ENCODE peak calls at places on chromosomes 12 and 14, in four cellular contexts. K is neuronal stem cell, G is IMR-90, T is H1. L is an unnamed sample.

GRCh38 chr12:131454418-131455217 is 256.3 kb upstream of the SFSWAP start:
- DNase-seq in K (peak; percentile 48), G (no peak), T (peak; percentile 63), L (no peak)

GRCh38 chr12:121796855-121797751 is 3.6 kb upstream of the RHOF start:
- DNase-seq in K (peak; percentile 71), G (peak; percentile 83), T (peak; percentile 79), L (peak; percentile 92)

GRCh38 chr14:29166507-29166906 is 399.9 kb downstream of the FOXG1 start:
- DNase-seq in K (no peak), G (no peak), T (no peak), L (no peak)

GRCh38 chr12:15688202-15688736 is 100.9 kb downstream of the EPS8 start:
- DNase-seq in K (no peak), G (no peak), T (no peak), L (no peak)

GRCh38 chr12:46153267-46153872 is 115.5 kb downstream of the SLC38A1 start:
- DNase-seq in K (no peak), G (peak; percentile 52), T (no peak), L (peak; percentile 42)

GRCh38 chr12:34298176-34298970 is 276.1 kb downstream of the ALG10 start:
- DNase-seq in K (no peak), G (no peak), T (no peak), L (no peak)

GRCh38 chr12:120361506-120362208 is 7.3 kb downstream of the MSI1 start:
- DNase-seq in K (peak; percentile 99), G (peak; percentile 34), T (peak; percentile 91), L (peak; percentile 82)

GRCh38 chr14:101008631-101009336 is 105.3 kb upstream of the RTL1 start:
- DNase-seq in K (no peak), G (peak; percentile 34), T (no peak), L (no peak)

GRCh38 chr12:103679771-103680170 is 92.7 kb downstream of the STAB2 start:
- DNase-seq in K (no peak), G (no peak), T (no peak), L (no peak)

GRCh38 chr12:65637774-65638173 is 186.5 kb upstream of the HMGA2 start:
- DNase-seq in K (no peak), G (peak; percentile 86), T (no peak), L (peak; percentile 71)

GRCh38 chr12:26524862-26525465 is 308.0 kb downstream of the ITPR2 start:
- DNase-seq in K (no peak), G (peak; percentile 28), T (no peak), L (peak; percentile 13)

GRCh38 chr14:81323094-81323493 is 77.0 kb downstream of the STON2 start:
- DNase-seq in K (no peak), G (no peak), T (no peak), L (no peak)

GRCh38 chr14:78153069-78153351 is 17.2 kb upstream of the NRXN3 start:
- DNase-seq in K (no peak), G (peak; percentile 0), T (no peak), L (no peak)

GRCh38 chr14:86596024-86596423 is 1066.1 kb downstream of the FLRT2 start:
- DNase-seq in K (no peak), G (no peak), T (no peak), L (no peak)

GRCh38 chr14:105201928-105202513 is 20.9 kb upstream of the NUDT14 start:
- DNase-seq in K (no peak), G (no peak), T (no peak), L (no peak)

GRCh38 chr14:89911018-89911919 is 43.3 kb downstream of the EFCAB11 start:
- DNase-seq in K (peak; percentile 12), G (peak; percentile 75), T (peak; percentile 44), L (peak; percentile 59)

GRCh38 chr14:91509878-91510170 is 286 bp downstream of the PPP4R3A start:
- DNase-seq in K (no peak), G (no peak), T (no peak), L (no peak)

GRCh38 chr12:58425481-58426392 is 484.4 kb downstream of the ATP23 start:
- DNase-seq in K (peak; percentile 79), G (peak; percentile 94), T (no peak), L (peak; percentile 94)

GRCh38 chr12:7642287-7642686 is 23.4 kb downstream of the APOBEC1 start:
- DNase-seq in K (no peak), G (no peak), T (no peak), L (no peak)

GRCh38 chr12:11797317-11797913 is 147.9 kb downstream of the ETV6 start:
- DNase-seq in K (no peak), G (peak; percentile 97), T (no peak), L (peak; percentile 40)

GRCh38 chr14:77902806-77903205 is 102.9 kb downstream of the ADCK1 start:
- DNase-seq in K (no peak), G (no peak), T (no peak), L (no peak)

GRCh38 chr12:66688836-66689439 is 10.1 kb upstream of the GRIP1 start:
- DNase-seq in K (peak; percentile 52), G (peak; percentile 1), T (peak; percentile 41), L (peak; percentile 20)

GRCh38 chr12:129717438-129717837 is 186.4 kb downstream of the TMEM132D start:
- DNase-seq in K (no peak), G (no peak), T (no peak), L (no peak)

GRCh38 chr14:52044791-52045522 is 23.9 kb downstream of the NID2 start:
- DNase-seq in K (no peak), G (peak; percentile 95), T (no peak), L (peak; percentile 90)

GRCh38 chr12:53820503-53820902 is 68.7 kb upstream of the CISTR start:
- DNase-seq in K (no peak), G (peak; percentile 34), T (no peak), L (peak; percentile 45)

GRCh38 chr14:91889477-91890211 is 22.3 kb upstream of the TC2N start:
- DNase-seq in K (no peak), G (no peak), T (no peak), L (no peak)

GRCh38 chr12:129789921-129790320 is 113.9 kb downstream of the TMEM132D start:
- DNase-seq in K (no peak), G (no peak), T (no peak), L (no peak)

GRCh38 chr12:98198261-98198982 is 317.0 kb upstream of the TMPO start:
- DNase-seq in K (no peak), G (no peak), T (no peak), L (no peak)

GRCh38 chr12:68815232-68815927 is 7.4 kb downstream of the MDM2 start:
- DNase-seq in K (no peak), G (no peak), T (no peak), L (no peak)

GRCh38 chr14:50944647-50945413 is 547 bp upstream of the PYGL start:
- DNase-seq in K (no peak), G (peak; percentile 35), T (no peak), L (peak; percentile 57)

GRCh38 chr12:108360487-108360886 is 21.4 kb upstream of the CMKLR1 start:
- DNase-seq in K (no peak), G (no peak), T (no peak), L (no peak)

GRCh38 chr12:2163172-2163927 is 110.6 kb downstream of the CACNA1C start:
- DNase-seq in K (no peak), G (peak; percentile 98), T (no peak), L (peak; percentile 69)

GRCh38 chr12:104750061-104750460 is 208.0 kb downstream of the SLC41A2 start:
- DNase-seq in K (no peak), G (peak; percentile 75), T (no peak), L (peak; percentile 87)

GRCh38 chr14:100677152-100677924 is 49.4 kb upstream of the DLK1 start:
- DNase-seq in K (no peak), G (no peak), T (no peak), L (peak; percentile 70)

DNA sequence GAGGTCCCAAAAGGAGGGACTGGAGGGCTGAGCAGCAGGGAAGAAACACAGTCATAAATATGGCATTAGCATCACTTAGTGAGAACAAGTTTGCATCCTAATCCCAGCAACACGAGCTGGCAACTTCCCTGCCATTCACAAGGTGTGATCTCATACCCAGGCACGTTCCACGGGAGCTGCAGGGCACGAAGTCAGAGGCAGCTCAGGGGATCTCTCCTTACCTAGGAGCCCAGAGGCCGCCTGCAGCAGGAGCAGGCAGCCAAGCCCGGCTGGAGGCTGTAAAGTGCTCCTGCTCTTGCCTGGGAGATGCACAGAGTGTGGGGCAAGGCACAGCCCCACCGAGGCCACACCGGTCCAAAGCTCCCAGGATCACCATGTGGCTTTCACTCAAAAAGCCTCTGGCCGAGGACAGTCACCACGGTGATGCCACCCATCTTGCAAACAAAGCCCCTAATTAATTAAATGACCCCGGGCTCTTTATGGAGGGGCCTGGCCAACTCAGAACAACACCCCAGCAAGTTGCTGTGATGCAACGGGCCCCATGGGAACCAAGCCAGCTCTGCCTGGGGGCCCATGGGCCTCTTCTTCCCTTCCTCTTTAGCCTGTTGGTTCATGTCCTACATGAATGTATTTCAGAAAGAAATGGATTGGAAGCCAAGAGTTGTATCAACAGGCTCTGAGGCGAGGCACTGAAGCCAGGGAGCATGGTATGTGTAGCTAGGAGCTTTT is 26.5 kb downstream of the NUAK1 start:
- DNase-seq in K (no peak), G (peak; percentile 22), T (no peak), L (no peak)
- H2BK15ac ChIP-seq in K (no peak overlapping the region), G (no peak overlapping the region), T (peak overlapping the region; percentile 89), L (peak overlapping the region; percentile 95)

DNA sequence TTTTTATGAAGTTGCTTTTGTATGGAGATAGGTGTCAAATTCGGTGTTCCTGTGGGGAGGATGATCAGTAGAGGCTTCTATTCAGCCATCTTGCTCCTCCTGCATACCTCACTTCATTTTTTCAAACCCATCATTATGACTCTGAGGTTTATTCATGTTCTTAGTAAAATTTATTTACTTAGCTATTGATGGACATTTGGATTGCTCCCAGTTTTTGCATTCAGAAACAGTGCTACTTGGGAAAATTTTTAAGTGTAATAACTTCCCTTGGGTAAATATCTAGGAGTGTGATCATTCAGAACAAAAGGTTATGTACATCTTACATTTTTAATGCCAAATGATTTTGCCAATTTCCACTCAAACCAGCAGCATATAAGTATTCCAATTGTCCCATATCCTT is 208.3 kb downstream of the SYNE2 start:
- DNase-seq in K (no peak), G (no peak), T (no peak), L (no peak)
- H3K14ac ChIP-seq in K (no peak overlapping the region), G (no peak overlapping the region), T (no peak overlapping the region), L (no peak overlapping the region)

GRCh38 chr12:122889658-122890561 is 6.0 kb downstream of the VPS37B start:
- DNase-seq in K (no peak), G (no peak), T (no peak), L (no peak)
- H3K4me3 ChIP-seq in K (no peak overlapping the region), G (no peak overlapping the region), T (no peak overlapping the region), L (no peak overlapping the region)

GRCh38 chr12:75892779-75893408 is 138.7 kb downstream of the PHLDA1 start:
- DNase-seq in K (no peak), G (peak; percentile 85), T (no peak), L (peak; percentile 70)
- H2BK15ac ChIP-seq in K (no peak overlapping the region), G (peak overlapping the region; percentile 46), T (no peak overlapping the region), L (no peak overlapping the region)

GRCh38 chr12:116881325-116881866 is at the start of gene HRK:
- DNase-seq in K (no peak), G (no peak), T (no peak), L (no peak)
- H3K14ac ChIP-seq in K (peak within 1 kb of the TSS; percentile 79), G (no peak within 1 kb of the TSS), T (no peak within 1 kb of the TSS), L (no peak within 1 kb of the TSS)

L was measured in mesenchymal stem cell.